ENCODE peak calls at places on chromosomes 7 and 10, in nine cellular contexts. S is thoracic aorta, J is T-helper 1 cell, L is mucosa of gallbladder, Q is HT1080, A is cardiac septum, Z is uterus, D is transverse colon, W is nucleus accumbens. C is an unnamed sample.

GRCh38 chr10:9198611-9199010 is 1144.1 kb downstream of the GATA3 start:
- DNase-seq in S (no peak), J (no peak), L (no peak), Q (peak; percentile 40), A (no peak), Z (no peak), D (no peak), W (no peak), C (no peak)

GRCh38 chr10:88879754-88880286 is at the start of gene STAMBPL1:
- DNase-seq in S (no peak), J (peak; percentile 51), L (peak; percentile 35), Q (no peak), A (peak; percentile 84), Z (no peak), D (peak; percentile 77), W (peak; percentile 72), C (no peak)

GRCh38 chr10:5534051-5534821 is 9.5 kb downstream of the CALML3 start:
- DNase-seq in S (no peak), J (no peak), L (no peak), Q (no peak), A (peak; percentile 57), Z (no peak), D (peak; percentile 4), W (no peak), C (no peak)

GRCh38 chr7:1352656-1353286 is 106.5 kb downstream of the MICALL2 start:
- DNase-seq in S (no peak), J (no peak), L (no peak), Q (no peak), A (no peak), Z (no peak), D (no peak), W (no peak), C (no peak)

GRCh38 chr7:63070696-63071095 is 928.0 kb upstream of the ZNF722 start:
- DNase-seq in S (no peak), J (no peak), L (peak; percentile 8), Q (no peak), A (no peak), Z (no peak), D (no peak), W (no peak), C (no peak)

GRCh38 chr10:97937054-97937453 is 87.4 kb downstream of the GOLGA7B start:
- DNase-seq in S (no peak), J (no peak), L (no peak), Q (no peak), A (no peak), Z (no peak), D (no peak), W (no peak), C (no peak)

GRCh38 chr7:47291461-47292051 is 290.4 kb downstream of the TNS3 start:
- DNase-seq in S (peak; percentile 36), J (no peak), L (no peak), Q (peak; percentile 99), A (no peak), Z (no peak), D (no peak), W (no peak), C (no peak)

GRCh38 chr10:133260895-133261725 is 15.6 kb downstream of the ADAM8 start:
- DNase-seq in S (no peak), J (peak; percentile 53), L (no peak), Q (peak; percentile 32), A (no peak), Z (peak; percentile 51), D (peak; percentile 71), W (peak; percentile 65), C (no peak)

GRCh38 chr10:6746782-6747181 is 166.7 kb upstream of the PRKCQ start:
- DNase-seq in S (no peak), J (no peak), L (no peak), Q (no peak), A (no peak), Z (no peak), D (no peak), W (no peak), C (no peak)

GRCh38 chr7:3683886-3684539 is 383.0 kb downstream of the SDK1 start:
- DNase-seq in S (no peak), J (no peak), L (no peak), Q (no peak), A (no peak), Z (no peak), D (peak; percentile 33), W (no peak), C (no peak)

GRCh38 chr10:99791831-99792230 is 9.4 kb downstream of the ABCC2 start:
- DNase-seq in S (no peak), J (no peak), L (no peak), Q (no peak), A (no peak), Z (no peak), D (no peak), W (no peak), C (no peak)

GRCh38 chr7:150946826-150947750 is 31.0 kb downstream of the KCNH2 start:
- DNase-seq in S (no peak), J (no peak), L (no peak), Q (no peak), A (peak; percentile 72), Z (no peak), D (no peak), W (no peak), C (no peak)

GRCh38 chr7:47539398-47540052 is 42.4 kb downstream of the TNS3 start:
- DNase-seq in S (no peak), J (no peak), L (no peak), Q (no peak), A (no peak), Z (no peak), D (no peak), W (no peak), C (no peak)

GRCh38 chr7:157004839-157005455 is 5.5 kb downstream of the MNX1 start:
- DNase-seq in S (no peak), J (no peak), L (no peak), Q (no peak), A (no peak), Z (no peak), D (no peak), W (no peak), C (no peak)

GRCh38 chr7:111266613-111267012 is 175.7 kb downstream of the LRRN3 start:
- DNase-seq in S (no peak), J (no peak), L (no peak), Q (no peak), A (no peak), Z (no peak), D (no peak), W (no peak), C (no peak)

GRCh38 chr7:90952649-90952991 is 311.6 kb upstream of the FZD1 start:
- DNase-seq in S (no peak), J (no peak), L (no peak), Q (no peak), A (no peak), Z (no peak), D (no peak), W (no peak), C (no peak)

GRCh38 chr7:54978364-54979116 is 40.3 kb upstream of the EGFR start:
- DNase-seq in S (no peak), J (no peak), L (no peak), Q (no peak), A (no peak), Z (no peak), D (no peak), W (no peak), C (no peak)

GRCh38 chr10:89503633-89504345 is 31.6 kb downstream of the SLC16A12 start:
- DNase-seq in S (no peak), J (no peak), L (no peak), Q (no peak), A (no peak), Z (no peak), D (no peak), W (no peak), C (no peak)

GRCh38 chr10:86446987-86447386 is 74.6 kb downstream of the WAPL start:
- DNase-seq in S (no peak), J (no peak), L (no peak), Q (no peak), A (no peak), Z (no peak), D (no peak), W (no peak), C (no peak)

GRCh38 chr10:32114500-32114899 is 58.3 kb upstream of the KIF5B start:
- DNase-seq in S (no peak), J (no peak), L (no peak), Q (no peak), A (no peak), Z (no peak), D (no peak), W (no peak), C (no peak)

GRCh38 chr7:1842321-1843221 is 172.5 kb downstream of the ELFN1 start:
- DNase-seq in S (no peak), J (no peak), L (no peak), Q (no peak), A (peak; percentile 71), Z (no peak), D (peak; percentile 4), W (no peak), C (no peak)

GRCh38 chr10:31867646-31868045 is 61.0 kb downstream of the ARHGAP12 start:
- DNase-seq in S (no peak), J (no peak), L (no peak), Q (no peak), A (no peak), Z (no peak), D (no peak), W (no peak), C (no peak)

GRCh38 chr10:112653215-112653614 is 206.2 kb downstream of the VTI1A start:
- DNase-seq in S (no peak), J (no peak), L (no peak), Q (no peak), A (no peak), Z (no peak), D (peak; percentile 31), W (no peak), C (no peak)

GRCh38 chr10:21003240-21003822 is 106.2 kb upstream of the NEBL start:
- DNase-seq in S (no peak), J (no peak), L (no peak), Q (no peak), A (no peak), Z (no peak), D (no peak), W (no peak), C (no peak)

GRCh38 chr10:12241810-12242529 is 46.0 kb downstream of the CDC123 start:
- DNase-seq in S (no peak), J (no peak), L (no peak), Q (no peak), A (peak; percentile 78), Z (no peak), D (no peak), W (no peak), C (no peak)

GRCh38 chr7:66741-67140 is 125.6 kb upstream of the FAM20C start:
- DNase-seq in S (no peak), J (no peak), L (no peak), Q (no peak), A (no peak), Z (no peak), D (no peak), W (no peak), C (no peak)

C was measured in iPS DF 6.9.